ENCODE peak calls at places on chromosomes 2 and 18, in ten cellular contexts. J is MCF 10A; G is AG09309; A is fibroblast of villous mesenchyme; E is CD4-positive, alpha-beta T cell; V is brain microvascular endothelial cell; M is SK-N-SH; Y is ovary; O is B cell; D is astrocyte of the spinal cord. W is an unnamed sample.

GRCh38 chr2:178683877-178684276 is 123.3 kb downstream of the TTN start:
- DNase-seq in J (no peak), G (no peak), A (no peak), E (no peak), V (no peak), M (no peak), Y (no peak), O (no peak), D (no peak), W (no peak)

GRCh38 chr2:96264086-96264485 is 1.7 kb downstream of the TMEM127 start:
- DNase-seq in J (no peak), G (no peak), A (peak), E (no peak), V (no peak), M (peak), Y (no peak), O (no peak), D (no peak), W (no peak)

GRCh38 chr2:150889141-150889540 is 372.5 kb downstream of the RBM43 start:
- DNase-seq in J (peak), G (peak), A (no peak), E (no peak), V (no peak), M (no peak), Y (no peak), O (no peak), D (peak), W (no peak)

GRCh38 chr2:210517169-210517693 is 39.2 kb upstream of the CPS1 start:
- DNase-seq in J (no peak), G (no peak), A (no peak), E (no peak), V (no peak), M (no peak), Y (no peak), O (no peak), D (no peak), W (no peak)

GRCh38 chr2:18117592-18117991 is 239.1 kb downstream of the KCNS3 start:
- DNase-seq in J (peak), G (peak), A (peak), E (no peak), V (peak), M (peak), Y (no peak), O (peak), D (peak), W (no peak)

GRCh38 chr2:36770542-36771287 is 74.2 kb downstream of the VIT start:
- DNase-seq in J (peak), G (no peak), A (peak), E (peak), V (peak), M (peak), Y (no peak), O (peak), D (no peak), W (no peak)

GRCh38 chr18:54551590-54551989 is 39.5 kb upstream of the DYNAP start:
- DNase-seq in J (peak), G (no peak), A (no peak), E (no peak), V (no peak), M (no peak), Y (no peak), O (no peak), D (peak), W (no peak)

GRCh38 chr2:120937736-120938131 is 202.1 kb downstream of the GLI2 start:
- DNase-seq in J (no peak), G (no peak), A (peak), E (no peak), V (peak), M (no peak), Y (no peak), O (no peak), D (peak), W (no peak)

GRCh38 chr2:208698114-208698513 is 291.5 kb downstream of the PTH2R start:
- DNase-seq in J (no peak), G (no peak), A (no peak), E (no peak), V (no peak), M (no peak), Y (no peak), O (no peak), D (no peak), W (no peak)

GRCh38 chr2:75710577-75711253 is at the start of gene GCFC2:
- DNase-seq in J (peak), G (peak), A (peak), E (peak), V (peak), M (peak), Y (peak), O (peak), D (peak), W (peak)
- TF ChIP-seq CTCF in J (peak), G (peak), A (peak), E (peak), V (peak), M (peak), Y (peak), O (peak), D (peak), W (peak)

DNA sequence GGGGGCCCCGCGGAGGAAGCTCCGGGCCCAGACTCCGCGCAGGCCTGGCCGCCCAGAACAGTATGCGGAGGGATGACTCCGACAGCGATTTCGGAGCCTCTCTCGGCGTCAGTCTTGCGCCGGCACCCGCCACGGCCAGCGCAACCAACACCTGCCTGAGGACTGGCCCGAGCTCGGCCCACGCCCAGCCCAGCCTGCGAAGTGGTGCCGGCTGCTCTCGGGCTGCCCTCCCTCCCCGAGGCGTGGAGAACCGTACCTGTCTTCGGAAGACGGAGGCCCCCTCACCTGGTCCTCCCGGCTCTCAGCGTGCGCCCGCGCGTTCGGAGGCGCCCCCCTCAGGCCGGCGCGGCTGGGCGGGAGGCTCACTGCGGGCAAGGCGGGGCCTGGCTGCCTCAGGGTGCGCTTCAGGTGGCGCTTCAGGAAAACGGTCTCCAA is at the start of gene M1AP:
- DNase-seq in J (no peak), G (no peak), A (no peak), E (no peak), V (no peak), M (no peak), Y (no peak), O (peak), D (no peak), W (peak)
- TF ChIP-seq CTCF in J (no peak), G (no peak), A (peak), E (no peak), V (peak), M (no peak), Y (no peak), O (peak), D (peak), W (peak)

GRCh38 chr2:239225921-239226561 is 174.8 kb downstream of the HDAC4 start:
- DNase-seq in J (no peak), G (peak), A (peak), E (no peak), V (peak), M (no peak), Y (peak), O (no peak), D (peak), W (no peak)
- TF ChIP-seq CTCF in J (no peak), G (no peak), A (peak), E (no peak), V (peak), M (no peak), Y (no peak), O (no peak), D (no peak), W (no peak)

GRCh38 chr2:104804148-104804890 is 49.6 kb upstream of the POU3F3 start:
- DNase-seq in J (no peak), G (no peak), A (no peak), E (no peak), V (no peak), M (peak), Y (no peak), O (no peak), D (no peak), W (no peak)
- TF ChIP-seq CTCF in J (peak), G (no peak), A (no peak), E (no peak), V (peak), M (no peak), Y (no peak), O (no peak), D (no peak), W (peak)

DNA sequence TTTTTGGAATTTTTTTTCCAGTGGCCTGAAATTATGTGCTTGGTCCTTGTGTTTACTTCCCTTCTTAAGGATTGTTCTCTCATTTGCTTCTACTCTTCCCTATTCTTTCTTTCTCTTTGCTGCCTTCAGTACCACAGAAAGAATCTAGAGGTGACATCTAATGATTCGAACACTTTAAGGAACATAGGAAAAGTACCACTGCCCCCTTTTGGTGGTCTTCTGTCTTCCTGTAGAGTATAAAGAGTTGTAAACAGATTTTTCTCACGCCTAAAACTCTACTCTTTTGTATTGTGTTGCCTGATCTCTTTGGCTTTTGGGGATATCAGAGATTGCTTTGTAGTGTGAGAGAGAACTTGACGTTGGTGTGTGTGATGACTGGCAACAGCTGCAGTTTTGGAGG is 7.0 kb upstream of the SCTR start:
- DNase-seq in J (peak), G (no peak), A (no peak), E (no peak), V (no peak), M (no peak), Y (no peak), O (no peak), D (no peak), W (no peak)
- TF ChIP-seq CTCF in J (no peak), G (no peak), A (peak), E (no peak), V (peak), M (no peak), Y (no peak), O (no peak), D (no peak), W (peak)

GRCh38 chr18:24413148-24413547 is 13.3 kb upstream of the IMPACT start:
- DNase-seq in J (peak), G (no peak), A (peak), E (no peak), V (no peak), M (no peak), Y (peak), O (no peak), D (no peak), W (no peak)
- TF ChIP-seq CTCF in J (peak), G (peak), A (peak), E (no peak), V (peak), M (peak), Y (no peak), O (no peak), D (peak), W (no peak)

GRCh38 chr2:222959358-222959757 is 92.6 kb upstream of the KCNE4 start:
- DNase-seq in J (peak), G (peak), A (peak), E (no peak), V (peak), M (no peak), Y (no peak), O (no peak), D (peak), W (no peak)
- TF ChIP-seq CTCF in J (peak), G (peak), A (peak), E (no peak), V (peak), M (peak), Y (no peak), O (no peak), D (peak), W (peak)

GRCh38 chr2:26740890-26741302 is 23.2 kb upstream of the SLC35F6 start:
- DNase-seq in J (no peak), G (no peak), A (peak), E (no peak), V (no peak), M (peak), Y (no peak), O (peak), D (no peak), W (no peak)
- TF ChIP-seq CTCF in J (no peak), G (no peak), A (no peak), E (no peak), V (no peak), M (no peak), Y (no peak), O (no peak), D (no peak), W (no peak)

DNA sequence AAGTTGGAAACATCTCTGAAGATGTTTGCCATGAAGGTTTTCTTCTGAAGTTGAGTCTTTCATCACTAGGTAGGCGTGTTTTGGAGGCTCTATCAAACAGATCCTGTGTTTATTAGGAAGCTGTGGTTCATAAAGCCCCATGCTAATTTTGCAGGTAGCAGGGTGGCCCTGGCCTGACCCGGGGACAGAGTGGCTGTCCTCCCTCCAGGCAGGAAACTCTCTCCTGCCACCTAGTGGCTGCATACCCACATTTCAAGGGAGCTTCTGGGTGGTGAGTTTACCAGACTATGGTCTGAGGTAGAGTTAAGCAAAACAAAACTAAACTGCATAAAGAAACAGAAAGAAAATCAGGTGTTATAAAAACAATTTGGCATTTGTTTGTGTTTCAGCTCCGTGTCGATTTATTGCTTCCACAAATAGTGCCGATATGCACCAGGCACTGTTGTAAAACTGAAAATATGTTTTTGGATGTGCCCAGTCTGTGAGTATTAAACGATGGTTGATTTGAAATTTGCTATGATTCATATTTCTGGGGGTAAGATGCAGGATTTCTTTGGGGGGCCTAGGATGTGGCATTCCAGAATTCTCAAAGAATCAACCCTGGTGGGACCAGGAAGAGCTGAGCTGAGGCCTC is 26.0 kb upstream of the IL37 start:
- DNase-seq in J (peak), G (no peak), A (peak), E (peak), V (peak), M (peak), Y (no peak), O (peak), D (no peak), W (peak)
- TF ChIP-seq CTCF in J (peak), G (peak), A (peak), E (peak), V (peak), M (peak), Y (no peak), O (peak), D (peak), W (peak)

W was measured in progenitor cell of endocrine pancreas.